ENCODE peak calls at places on chromosomes 11 and 22, in seven cellular contexts. P is activated T-helper 1 cell treated with anti-CD3 and anti-CD28 coated beads, Interleukin-2, amount 50 U/mL, for 16 hours; H is aorta; I is MCF 10A; Y is neural crest cell; M is ELF-1; G is tibial artery. Z is an unnamed sample.

GRCh38 chr11:5226732-5227327 is at the start of gene HBB:
- DNase-seq in H (no peak), G (no peak), M (no peak), Y (no peak), I (no peak), P (no peak), Z (no peak)

GRCh38 chr11:5705688-5706087 is 16.1 kb downstream of the TRIM22 start:
- DNase-seq in I (no peak), H (no peak), M (no peak), P (no peak), Y (no peak), G (no peak), Z (no peak)

GRCh38 chr11:31262761-31263160 is 106.8 kb downstream of the DCDC1 start:
- DNase-seq in M (no peak), Y (no peak), P (no peak), H (no peak), I (no peak), G (no peak), Z (peak; percentile 41)

GRCh38 chr11:45725121-45725520 is 59.7 kb upstream of the CHST1 start:
- DNase-seq in I (no peak), H (no peak), P (no peak), M (no peak), G (no peak), Y (no peak), Z (no peak)

GRCh38 chr11:121435796-121436511 is 16.2 kb upstream of the SORL1 start:
- DNase-seq in P (no peak), Y (no peak), G (no peak), M (no peak), I (no peak), H (no peak), Z (no peak)

GRCh38 chr11:17475666-17476316 is 854 bp downstream of the ABCC8 start:
- DNase-seq in Y (peak; percentile 13), G (no peak), P (no peak), H (no peak), M (peak; percentile 13), I (no peak), Z (no peak)

GRCh38 chr22:28810839-28811491 is 10.6 kb upstream of the XBP1 start:
- DNase-seq in I (no peak), Y (no peak), P (no peak), M (no peak), H (no peak), G (no peak), Z (no peak)

GRCh38 chr11:119433369-119433749 is 10.4 kb upstream of the THY1 start:
- DNase-seq in Y (no peak), P (no peak), I (peak; percentile 76), H (no peak), G (no peak), M (no peak), Z (no peak)

GRCh38 chr11:3164138-3164539 is 971 bp downstream of the OSBPL5 start:
- DNase-seq in G (peak; percentile 19), M (peak; percentile 20), I (no peak), P (no peak), Y (no peak), H (peak; percentile 50), Z (no peak)

GRCh38 chr11:1943576-1943975 is 3.6 kb upstream of the MRPL23 start:
- DNase-seq in M (no peak), I (no peak), P (no peak), Y (peak; percentile 1), H (peak; percentile 26), G (no peak), Z (no peak)

GRCh38 chr11:9573775-9574555 is 495 bp downstream of the WEE1 start:
- DNase-seq in H (no peak), I (no peak), M (no peak), P (peak; percentile 6), G (peak; percentile 27), Y (peak; percentile 18), Z (no peak)

GRCh38 chr22:44132724-44133123 is 48.0 kb upstream of the PARVG start:
- DNase-seq in M (peak; percentile 40), G (no peak), I (no peak), P (no peak), H (no peak), Y (no peak), Z (no peak)

GRCh38 chr22:28112548-28113043 is 193.5 kb upstream of the PITPNB start:
- DNase-seq in Y (no peak), P (no peak), I (peak; percentile 56), H (no peak), G (peak; percentile 30), M (peak; percentile 81), Z (peak; percentile 79)

GRCh38 chr22:48793949-48794348 is 1033.7 kb downstream of the BRD1 start:
- DNase-seq in M (no peak), H (no peak), I (no peak), P (no peak), G (no peak), Y (no peak), Z (no peak)

GRCh38 chr22:25745341-25746011 is 3.5 kb downstream of the MYO18B start:
- DNase-seq in Y (no peak), G (no peak), I (peak; percentile 27), P (no peak), H (no peak), M (no peak), Z (no peak)

GRCh38 chr11:68838572-68838964 is 3.1 kb downstream of the CPT1A start:
- DNase-seq in M (no peak), H (peak; percentile 68), G (peak; percentile 56), Y (no peak), P (no peak), I (peak; percentile 31), Z (no peak)

GRCh38 chr11:285021-285893 is 3.7 kb upstream of the PGGHG start:
- DNase-seq in G (no peak), H (no peak), P (no peak), M (no peak), I (no peak), Y (no peak), Z (no peak)

GRCh38 chr11:1924121-1924520 is 4.6 kb downstream of the TNNT3 start:
- DNase-seq in H (no peak), M (no peak), Y (no peak), I (no peak), P (no peak), G (no peak), Z (no peak)

GRCh38 chr11:68847395-68847794 is 5.7 kb upstream of the CPT1A start:
- DNase-seq in I (no peak), H (no peak), M (no peak), P (no peak), Y (no peak), G (no peak), Z (no peak)

GRCh38 chr11:2263012-2263565 is 7.3 kb downstream of the ASCL2 start:
- DNase-seq in M (no peak), Y (no peak), P (no peak), G (no peak), I (no peak), H (no peak), Z (no peak)

Z was measured in NCI-H446.